ENCODE peak calls at places on chromosomes 6 and 20, in eight cellular contexts. D is stimulated activated naive B cell treated with anti-CD40 and anti-IgM and Interleukin-4, amounts not matched to agents 10 μg/mL and 1 μg/mL and 100 μg/mL, for 72 hours; E is activated B cell treated with CpG ODN at 0.5 μM for 24 hours; C is DMS153; I is bronchial epithelial cell; L is dermis microvascular lymphatic vessel endothelial cell; V is activated T-helper 1 cell treated with anti-CD3 and anti-CD28 coated beads, Interleukin-12 subunit alpha, Interleukin-12 subunit beta, Interleukin-2, Interleukin-4 antibody, amounts not matched to agents 30 ng/mL and 10 ng/mL and 1 ng/mL, durations not matched to agents 14 hours and 24 hours and 36 hours; J is left cardiac atrium. W is an unnamed sample.

GRCh38 chr6:148265058-148265457 is 77.6 kb upstream of the SASH1 start:
- DNase-seq in J (no peak), E (no peak), C (no peak), D (no peak), V (no peak), I (peak; percentile 42), L (no peak), W (no peak)

GRCh38 chr20:10362674-10363073 is 71.3 kb downstream of the MKKS start:
- DNase-seq in I (no peak), D (no peak), V (no peak), J (no peak), E (no peak), L (no peak), C (no peak), W (no peak)

GRCh38 chr6:165701564-165702354 is 38.7 kb upstream of the PDE10A start:
- DNase-seq in I (no peak), J (no peak), D (no peak), L (no peak), E (no peak), V (no peak), C (no peak), W (no peak)

GRCh38 chr20:26167499-26167898 is 470.8 kb upstream of the ZNF337 start:
- DNase-seq in V (no peak), J (no peak), I (peak; percentile 18), C (no peak), E (no peak), D (no peak), L (no peak), W (no peak)

GRCh38 chr20:24790746-24791283 is 158.3 kb upstream of the CST7 start:
- DNase-seq in V (no peak), E (no peak), L (no peak), I (no peak), D (no peak), C (no peak), J (no peak), W (no peak)

GRCh38 chr6:90000864-90001731 is 106.8 kb downstream of the GJA10 start:
- DNase-seq in E (no peak), C (peak; percentile 49), L (peak; percentile 18), D (no peak), I (peak; percentile 84), J (no peak), V (no peak), W (no peak)

GRCh38 chr6:41966214-41966920 is 24.8 kb upstream of the CCND3 start:
- DNase-seq in J (no peak), C (no peak), I (peak; percentile 13), L (no peak), D (no peak), E (no peak), V (no peak), W (no peak)

GRCh38 chr20:50283922-50284810 is 93.5 kb downstream of the CEBPB start:
- DNase-seq in E (no peak), D (no peak), C (no peak), I (peak; percentile 84), L (no peak), J (no peak), V (no peak), W (no peak)

GRCh38 chr6:82263916-82264315 is 16.4 kb upstream of the IBTK start:
- DNase-seq in D (no peak), C (no peak), E (no peak), L (no peak), J (no peak), V (no peak), I (no peak), W (no peak)

GRCh38 chr6:36340671-36341454 is 4.2 kb upstream of the BNIP5 start:
- DNase-seq in J (peak; percentile 81), I (peak; percentile 38), L (peak; percentile 67), C (no peak), V (peak; percentile 59), D (peak; percentile 63), E (peak; percentile 61), W (peak; percentile 56)

GRCh38 chr20:60804240-60804917 is 447.7 kb upstream of the CDH4 start:
- DNase-seq in D (no peak), I (no peak), V (no peak), J (no peak), E (no peak), L (no peak), C (no peak), W (no peak)

GRCh38 chr6:156126535-156126934 is 650.6 kb upstream of the ARID1B start:
- DNase-seq in V (no peak), D (no peak), J (no peak), E (no peak), L (no peak), I (no peak), C (no peak), W (no peak)

W was measured in central memory CD4-positive, alpha-beta T cell.